ENCODE peak calls at places on chromosomes 4 and X, in ten cellular contexts. V, D, H, M, Y, U, E, I, T and P are unnamed samples.

GRCh38 chrX:39995457-39995856 is 102.3 kb downstream of the BCOR start:
- DNase-seq in V (no peak), D (no peak), H (no peak), M (no peak), Y (no peak), U (no peak), E (no peak), I (no peak), T (no peak), P (no peak)

GRCh38 chrX:107979534-107979933 is 2.6 kb downstream of the TEX13B start:
- DNase-seq in V (no peak), D (no peak), H (no peak), M (no peak), Y (no peak), U (no peak), E (no peak), I (no peak), T (no peak), P (no peak)

GRCh38 chr4:4831266-4831665 is 28.2 kb upstream of the MSX1 start:
- DNase-seq in V (no peak), D (no peak), H (no peak), M (no peak), Y (no peak), U (no peak), E (no peak), I (no peak), T (no peak), P (no peak)

GRCh38 chr4:184732126-184732525 is 1.8 kb downstream of the CENPU start:
- DNase-seq in V (no peak), D (no peak), H (peak; percentile 52), M (peak; percentile 74), Y (no peak), U (no peak), E (no peak), I (no peak), T (no peak), P (no peak)

GRCh38 chr4:140256335-140256734 is 102.4 kb upstream of the MAML3 start:
- DNase-seq in V (no peak), D (peak; percentile 81), H (peak; percentile 61), M (peak; percentile 79), Y (no peak), U (peak; percentile 21), E (no peak), I (no peak), T (no peak), P (peak; percentile 51)

GRCh38 chr4:142974331-142974730 is 128.2 kb upstream of the INPP4B start:
- DNase-seq in V (no peak), D (no peak), H (no peak), M (no peak), Y (no peak), U (no peak), E (peak; percentile 70), I (no peak), T (no peak), P (no peak)

GRCh38 chrX:91039777-91040176 is 394.9 kb upstream of the PABPC5 start:
- DNase-seq in V (no peak), D (no peak), H (no peak), M (no peak), Y (no peak), U (no peak), E (no peak), I (no peak), T (no peak), P (no peak)

GRCh38 chr4:142703694-142704309 is 142.3 kb downstream of the INPP4B start:
- DNase-seq in V (no peak), D (no peak), H (no peak), M (no peak), Y (no peak), U (no peak), E (no peak), I (no peak), T (no peak), P (no peak)

DNA sequence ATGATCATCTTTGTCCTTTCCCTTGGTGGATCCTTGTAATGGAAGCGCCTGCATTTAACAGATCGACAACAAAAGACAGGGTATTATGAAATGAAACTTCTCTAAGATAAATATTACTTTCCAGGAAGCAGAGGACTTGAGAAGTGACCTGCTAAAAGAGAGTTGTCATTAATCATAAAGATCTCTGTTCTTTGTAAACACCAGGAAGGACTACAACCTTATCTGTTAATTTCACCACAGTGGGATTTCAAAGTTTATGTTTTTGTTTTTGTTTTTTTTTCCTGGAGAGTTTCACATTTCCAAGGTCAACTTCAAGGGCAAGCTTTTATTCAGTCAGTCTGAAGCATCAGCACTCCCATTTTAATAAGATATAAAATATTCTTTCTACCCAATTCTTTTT is 170.9 kb downstream of the RCHY1 start:
- DNase-seq in V (no peak), D (no peak), H (no peak), M (no peak), Y (no peak), U (no peak), E (no peak), I (no peak), T (no peak), P (peak; percentile 78)
- TF ChIP-seq CTCF in V (no peak), D (no peak), H (no peak), M (no peak), Y (no peak), U (no peak), E (no peak), I (no peak), T (no peak), P (no peak)

DNA sequence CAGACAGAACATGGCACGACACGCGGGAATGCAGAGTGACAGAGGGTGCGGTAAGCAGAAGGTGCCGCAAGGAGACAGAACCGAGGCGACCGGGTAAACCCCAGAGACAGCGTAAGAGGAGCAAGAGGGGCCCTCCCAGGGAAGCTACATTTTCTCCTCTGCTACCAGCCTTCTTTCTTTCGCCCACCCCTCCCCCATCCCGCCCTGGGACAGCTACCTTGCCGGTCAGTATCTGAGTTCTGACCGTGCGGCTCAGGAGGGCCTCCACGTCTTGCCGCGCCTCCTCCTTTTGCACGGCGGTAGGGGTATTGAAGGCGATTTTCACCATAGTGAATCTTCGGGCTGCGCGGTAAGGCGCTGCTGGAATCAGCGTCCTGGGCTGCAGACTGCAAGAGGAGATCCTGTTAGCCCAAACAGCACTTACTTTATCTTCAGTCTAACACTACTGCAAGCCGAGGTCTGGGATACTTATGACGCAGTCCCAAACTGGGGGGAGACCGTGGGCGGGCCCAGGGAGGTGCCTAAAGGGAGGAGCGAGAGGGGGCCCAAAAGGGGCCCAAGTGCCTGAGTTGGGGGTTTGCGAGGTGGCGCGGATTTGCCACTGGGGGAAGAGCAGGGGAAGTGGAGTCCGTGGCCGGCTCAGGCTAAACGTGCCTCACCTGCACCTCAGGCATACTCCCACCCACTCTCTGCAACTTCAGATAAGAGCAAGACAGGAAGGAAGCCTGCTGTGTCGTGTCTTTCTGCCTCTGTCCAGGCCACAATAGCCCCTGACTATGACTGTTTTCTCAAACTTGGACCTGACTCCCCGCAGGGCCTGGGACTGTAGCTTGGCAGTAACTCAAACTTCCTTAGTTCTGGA is at the start of gene ITM2A:
- DNase-seq in V (peak; percentile 32), D (no peak), H (no peak), M (peak; percentile 5), Y (no peak), U (peak; percentile 34), E (peak; percentile 61), I (no peak), T (peak; percentile 32), P (no peak)
- H3K4me3 ChIP-seq in V (peak within 1 kb of the TSS; percentile 67), D (no peak within 1 kb of the TSS), H (no peak within 1 kb of the TSS), M (peak within 1 kb of the TSS; percentile 22), Y (peak within 1 kb of the TSS; percentile 25), U (peak within 1 kb of the TSS; percentile 30), E (peak within 1 kb of the TSS; percentile 38), I (no peak within 1 kb of the TSS), T (peak within 1 kb of the TSS; percentile 63), P (no peak within 1 kb of the TSS)

GRCh38 chr4:8939160-8939855 is 67.7 kb upstream of the HMX1 start:
- DNase-seq in V (no peak), D (no peak), H (no peak), M (no peak), Y (no peak), U (no peak), E (no peak), I (no peak), T (no peak), P (no peak)

GRCh38 chr4:8938137-8938536 is 66.5 kb upstream of the HMX1 start:
- DNase-seq in V (no peak), D (no peak), H (no peak), M (no peak), Y (no peak), U (no peak), E (no peak), I (no peak), T (no peak), P (no peak)

GRCh38 chr4:8938623-8939022 is 67.0 kb upstream of the HMX1 start:
- DNase-seq in V (no peak), D (no peak), H (no peak), M (no peak), Y (no peak), U (no peak), E (no peak), I (no peak), T (no peak), P (no peak)

GRCh38 chr4:8939887-8940742 is 68.5 kb upstream of the HMX1 start:
- DNase-seq in V (no peak), D (no peak), H (no peak), M (no peak), Y (no peak), U (no peak), E (no peak), I (no peak), T (no peak), P (no peak)

GRCh38 chr4:8940792-8941491 is 69.3 kb upstream of the HMX1 start:
- DNase-seq in V (no peak), D (no peak), H (no peak), M (no peak), Y (no peak), U (no peak), E (no peak), I (no peak), T (no peak), P (no peak)
- TF ChIP-seq CTCF in V (peak; percentile 31), D (no peak), H (no peak), M (no peak), Y (no peak), U (no peak), E (no peak), I (peak; percentile 70), T (no peak), P (no peak)

GRCh38 chr4:80199004-80199579 is 1.8 kb downstream of the PRDM8 start:
- DNase-seq in V (no peak), D (no peak), H (no peak), M (no peak), Y (no peak), U (no peak), E (no peak), I (no peak), T (no peak), P (no peak)

GRCh38 chr4:80202784-80203553 is 5.7 kb downstream of the PRDM8 start:
- DNase-seq in V (no peak), D (no peak), H (peak; percentile 54), M (no peak), Y (no peak), U (peak; percentile 53), E (peak; percentile 72), I (no peak), T (no peak), P (peak; percentile 23)

GRCh38 chr4:80199947-80200346 is 2.6 kb downstream of the PRDM8 start:
- DNase-seq in V (no peak), D (no peak), H (no peak), M (no peak), Y (no peak), U (no peak), E (no peak), I (no peak), T (no peak), P (no peak)

GRCh38 chr4:80202190-80202711 is 4.9 kb downstream of the PRDM8 start:
- DNase-seq in V (peak; percentile 88), D (peak; percentile 79), H (peak; percentile 80), M (peak; percentile 60), Y (no peak), U (peak; percentile 89), E (peak; percentile 95), I (no peak), T (peak; percentile 81), P (peak; percentile 75)

DNA sequence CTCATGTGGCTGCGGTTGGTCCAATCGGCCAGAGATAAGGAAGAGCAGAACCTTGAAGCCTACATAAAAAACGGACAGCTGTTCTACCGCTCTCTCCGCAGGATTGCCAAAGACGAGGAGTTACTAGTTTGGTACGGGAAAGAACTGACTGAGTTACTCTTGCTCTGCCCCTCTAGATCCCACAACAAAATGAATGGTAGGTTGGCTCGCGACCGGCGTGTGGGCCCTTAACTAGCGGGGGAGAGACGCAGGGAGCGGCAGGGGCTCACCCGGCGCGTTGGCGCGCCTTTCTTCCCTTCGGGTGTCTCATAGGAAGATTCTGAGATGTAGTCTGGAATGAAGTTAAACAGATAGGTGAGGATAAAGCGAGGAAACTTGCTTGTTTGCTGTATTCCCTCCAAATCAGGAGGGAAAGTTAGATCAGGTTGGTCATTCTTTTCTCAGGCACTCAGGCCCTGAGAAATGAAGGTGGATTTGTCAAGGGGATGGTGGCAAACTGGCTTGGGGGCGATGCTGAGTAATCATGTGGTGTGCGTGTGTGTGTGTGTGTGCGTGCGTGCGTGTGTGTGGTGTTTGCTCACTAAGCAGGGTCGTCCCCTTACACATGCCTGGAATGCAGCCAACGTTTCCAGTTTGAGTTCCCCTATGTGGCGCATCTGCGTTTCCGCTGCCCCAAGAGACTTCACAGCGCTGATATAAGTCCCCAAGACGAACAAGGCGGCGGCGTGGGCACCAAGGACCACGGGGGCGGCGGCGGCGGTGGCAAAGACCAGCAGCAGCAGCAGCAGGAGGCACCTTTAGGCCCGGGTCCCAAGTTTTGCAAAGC is 4.2 kb downstream of the PRDM8 start:
- DNase-seq in V (peak; percentile 48), D (peak; percentile 85), H (peak; percentile 78), M (peak; percentile 55), Y (no peak), U (peak; percentile 45), E (no peak), I (no peak), T (peak; percentile 61), P (peak; percentile 27)
- H3K4me3 ChIP-seq in V (peak overlapping the region; percentile 74), D (peak overlapping the region; percentile 53), H (no peak overlapping the region), M (peak overlapping the region; percentile 26), Y (peak overlapping the region; percentile 50), U (peak overlapping the region; percentile 72), E (peak overlapping the region; percentile 76), I (peak overlapping the region; percentile 35), T (peak overlapping the region; percentile 63), P (peak overlapping the region; percentile 63)